ENCODE peak calls at places on chromosomes 3 and 15, in seven cellular contexts. J is fibroblast of mammary gland, Z is psoas muscle, E is HepG2, L is fibroblast of the aortic adventitia, F is mammary epithelial cell, C is breast epithelium. I is an unnamed sample.

GRCh38 chr3:114178770-114179368 is at the start of gene DRD3:
- DNase-seq in C (no peak), F (peak; percentile 22), J (peak; percentile 46), Z (no peak), L (peak; percentile 65), E (no peak), I (peak; percentile 70)

GRCh38 chr3:136753112-136753939 is 1.1 kb upstream of the STAG1 start:
- DNase-seq in E (no peak), J (peak; percentile 22), Z (no peak), F (no peak), L (no peak), C (no peak), I (no peak)

GRCh38 chr3:102092617-102093466 is 243.5 kb downstream of the NFKBIZ start:
- DNase-seq in E (no peak), Z (no peak), L (no peak), C (no peak), J (peak; percentile 27), F (peak; percentile 73), I (peak; percentile 31)

GRCh38 chr3:2517479-2518188 is 419.0 kb downstream of the CNTN4 start:
- DNase-seq in L (no peak), Z (no peak), E (no peak), J (no peak), C (no peak), F (no peak), I (no peak)

GRCh38 chr15:43151688-43152087 is 18.3 kb downstream of the TMEM62 start:
- DNase-seq in J (no peak), F (no peak), L (no peak), C (no peak), Z (no peak), E (no peak), I (no peak)

GRCh38 chr3:123343296-123344174 is 105.4 kb downstream of the ADCY5 start:
- DNase-seq in E (no peak), C (peak; percentile 40), F (no peak), Z (no peak), L (no peak), J (no peak), I (no peak)

GRCh38 chr3:184538600-184539431 is 22.8 kb upstream of the EPHB3 start:
- DNase-seq in E (no peak), C (no peak), Z (no peak), L (no peak), J (no peak), F (no peak), I (no peak)

GRCh38 chr3:61807865-61808276 is 246.5 kb downstream of the PTPRG start:
- DNase-seq in Z (no peak), J (peak; percentile 50), C (no peak), E (peak; percentile 39), L (peak; percentile 76), F (no peak), I (peak; percentile 47)

GRCh38 chr3:4474683-4475490 is 7.8 kb upstream of the SUMF1 start:
- DNase-seq in J (peak; percentile 91), E (no peak), L (peak; percentile 64), F (peak; percentile 56), Z (no peak), C (no peak), I (peak; percentile 93)

GRCh38 chr3:56110886-56111285 is 357.4 kb downstream of the ERC2 start:
- DNase-seq in L (no peak), F (no peak), E (no peak), C (no peak), J (no peak), Z (no peak), I (no peak)

DNA sequence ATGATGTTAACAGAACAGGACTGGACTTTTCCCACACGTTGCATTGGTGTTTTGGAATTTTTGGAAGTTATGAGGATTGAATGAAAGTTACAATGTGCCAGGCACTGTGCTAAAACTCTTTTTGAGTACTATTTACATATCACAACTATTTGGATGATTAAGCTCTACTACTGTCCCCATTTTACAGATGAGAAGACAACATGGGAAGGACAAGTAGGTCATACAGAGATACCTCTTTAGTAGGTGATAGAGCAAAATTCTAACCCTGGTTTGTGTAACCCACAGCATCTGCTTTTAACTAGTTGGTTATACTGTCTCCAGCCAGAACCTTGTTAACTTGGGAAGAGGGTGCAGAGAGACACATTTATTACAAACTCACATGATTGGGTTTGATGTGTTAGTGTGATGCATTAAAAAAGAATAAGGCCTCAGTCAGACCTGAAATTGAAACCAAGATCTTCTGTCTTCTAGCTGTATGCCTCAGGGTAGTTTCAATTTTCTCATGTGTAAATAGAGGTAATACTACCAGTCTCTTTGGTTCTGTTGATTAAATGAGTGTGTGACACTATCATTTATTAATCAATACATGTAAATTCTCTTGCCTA is 1.4 kb downstream of the NDUFB4 start:
- DNase-seq in L (no peak), C (no peak), E (no peak), F (no peak), Z (no peak), J (no peak), I (no peak)
- H3K4me3 ChIP-seq in L (peak overlapping the region; percentile 51), C (peak overlapping the region; percentile 80), E (peak overlapping the region; percentile 100), F (peak overlapping the region; percentile 17), Z (peak overlapping the region; percentile 71), J (peak overlapping the region; percentile 20), I (peak overlapping the region; percentile 87)

GRCh38 chr3:115937054-115937453 is 313.7 kb downstream of the GAP43 start:
- DNase-seq in L (peak; percentile 10), Z (no peak), F (no peak), C (no peak), J (peak; percentile 11), E (no peak), I (peak; percentile 4)
- TF ChIP-seq CTCF in L (peak; percentile 61), Z (no peak), F (peak; percentile 56), C (no peak), J (peak; percentile 53), E (no peak), I (peak; percentile 55)

GRCh38 chr15:96297783-96298182 is 32.7 kb upstream of the NR2F2 start:
- DNase-seq in F (no peak), C (no peak), L (no peak), Z (no peak), J (no peak), E (no peak), I (no peak)

GRCh38 chr15:96304839-96305238 is 25.7 kb upstream of the NR2F2 start:
- DNase-seq in Z (no peak), J (no peak), C (no peak), F (no peak), E (no peak), L (no peak), I (no peak)

GRCh38 chr15:96298217-96298616 is 32.3 kb upstream of the NR2F2 start:
- DNase-seq in L (no peak), C (no peak), F (no peak), Z (no peak), J (no peak), E (no peak), I (no peak)

GRCh38 chr15:96303503-96304054 is 26.9 kb upstream of the NR2F2 start:
- DNase-seq in J (no peak), L (no peak), F (no peak), C (no peak), Z (no peak), E (no peak), I (no peak)

DNA sequence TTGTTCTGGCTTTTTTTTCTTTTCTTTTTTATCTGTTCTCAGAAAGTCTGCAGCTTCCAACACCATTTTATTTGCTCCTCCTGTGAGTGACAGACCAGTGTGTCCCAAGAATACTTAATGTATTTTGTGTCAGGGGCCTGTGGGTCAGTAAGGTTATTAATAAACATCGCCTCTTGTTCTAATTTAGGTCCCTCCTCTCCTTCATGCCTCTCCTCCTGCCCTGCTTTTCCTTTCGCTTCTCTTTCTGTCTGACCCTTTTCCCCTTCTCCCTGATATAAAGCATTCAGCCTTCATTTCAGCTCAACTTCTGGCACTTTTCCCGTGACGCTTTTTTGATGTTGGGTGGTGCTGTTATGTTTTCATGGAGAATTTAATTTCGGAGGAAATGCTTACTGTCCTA is 29.7 kb upstream of the NR2F2 start:
- DNase-seq in E (no peak), Z (no peak), J (no peak), C (no peak), F (no peak), L (no peak), I (no peak)
- H3K4me3 ChIP-seq in E (no peak overlapping the region), Z (peak overlapping the region; percentile 43), J (no peak overlapping the region), C (no peak overlapping the region), F (no peak overlapping the region), L (no peak overlapping the region), I (no peak overlapping the region)

DNA sequence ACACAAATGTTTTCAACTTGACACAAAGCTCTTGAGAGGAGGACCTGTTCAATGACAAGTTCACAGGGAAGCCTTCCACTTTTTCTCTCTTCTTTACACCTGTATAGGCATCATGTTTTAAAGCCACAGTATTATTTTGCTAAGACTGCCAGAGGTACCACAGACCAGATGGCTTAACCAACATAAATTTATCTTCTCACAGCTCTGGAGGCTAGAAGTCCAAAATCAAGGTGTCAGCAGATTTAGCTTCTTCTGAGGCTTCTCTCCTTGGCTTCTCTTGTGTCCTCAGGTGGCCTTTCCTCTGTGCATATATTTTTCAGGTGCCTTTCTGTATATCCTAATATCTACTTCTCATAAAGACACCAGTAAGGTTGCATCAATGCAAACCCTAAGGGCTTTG is 435.2 kb upstream of the GBE1 start:
- DNase-seq in F (no peak), J (no peak), L (no peak), E (no peak), Z (no peak), C (no peak), I (no peak)
- TF ChIP-seq CTCF in F (no peak), J (no peak), L (no peak), E (no peak), Z (no peak), C (no peak), I (no peak)

GRCh38 chr3:50333744-50334328 is 5.8 kb upstream of the TUSC2 start:
- DNase-seq in L (peak; percentile 94), C (no peak), Z (peak; percentile 71), E (no peak), J (peak; percentile 93), F (no peak), I (peak; percentile 94)
- H3K4me3 ChIP-seq in L (peak overlapping the region; percentile 28), C (peak overlapping the region; percentile 45), Z (peak overlapping the region; percentile 93), E (no peak overlapping the region), J (peak overlapping the region; percentile 13), F (no peak overlapping the region), I (no peak overlapping the region)

DNA sequence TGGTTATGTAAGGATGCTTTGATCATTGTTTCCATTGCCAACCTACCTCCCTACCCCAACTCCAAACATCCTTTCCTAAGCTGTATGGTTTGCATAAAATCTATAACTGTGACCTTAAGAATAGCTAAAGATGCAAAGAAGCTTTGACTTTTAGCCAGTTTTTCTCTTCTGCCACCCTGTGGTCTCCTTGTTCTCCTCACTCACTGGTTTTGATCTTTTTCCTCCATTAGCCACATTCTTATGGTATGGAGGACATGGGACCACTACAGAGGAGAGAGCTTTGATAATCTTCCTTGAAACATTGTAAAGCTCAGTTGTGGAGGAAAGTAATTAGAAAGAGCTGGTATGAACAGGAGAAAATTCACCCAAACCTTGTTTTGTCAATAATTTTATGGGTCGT is 115.9 kb downstream of the NEK11 start:
- DNase-seq in L (peak; percentile 30), J (peak; percentile 6), C (no peak), E (no peak), F (no peak), Z (no peak), I (peak; percentile 25)
- TF ChIP-seq CTCF in L (no peak), J (peak; percentile 10), C (no peak), E (peak; percentile 12), F (no peak), Z (no peak), I (peak; percentile 28)

I was measured in fibroblast of pulmonary artery.